ENCODE peak calls at places on chromosome 17, in nine cellular contexts. U is sciatic nerve; Z is cerebellar nuclear complex; Q is activated T-helper 1 cell treated with anti-CD3 and anti-CD28 coated beads, Interleukin-2, amount 50 U/mL, for 16 hours; C is WTC11; G is hippocampal formation; X is NCI-H526; J is A172; B is effector CD4-positive, alpha-beta T cell. N is an unnamed sample.

GRCh38 chr17:42843358-42843934 is 934 bp upstream of the AOC2 start:
- DNase-seq in U (no peak), Z (no peak), Q (no peak), C (peak), G (peak), X (peak), J (peak), B (no peak), N (no peak)

GRCh38 chr17:17994271-17994670 is 21.6 kb downstream of the DRC3 start:
- DNase-seq in U (no peak), Z (no peak), Q (no peak), C (peak), G (no peak), X (peak), J (peak), B (no peak), N (no peak)

GRCh38 chr17:42183741-42184711 is 1.2 kb downstream of the HCRT start:
- DNase-seq in U (peak), Z (peak), Q (peak), C (peak), G (peak), X (peak), J (no peak), B (peak), N (no peak)

GRCh38 chr17:78806451-78806850 is 24.4 kb upstream of the CYTH1 start:
- DNase-seq in U (no peak), Z (no peak), Q (no peak), C (no peak), G (no peak), X (no peak), J (peak), B (peak), N (no peak)

GRCh38 chr17:34378664-34379101 is 15.7 kb upstream of the CCL1 start:
- DNase-seq in U (no peak), Z (no peak), Q (no peak), C (no peak), G (no peak), X (no peak), J (no peak), B (no peak), N (no peak)

GRCh38 chr17:81920612-81921530 is 2.9 kb upstream of the SIRT7 start:
- DNase-seq in U (no peak), Z (no peak), Q (no peak), C (no peak), G (no peak), X (no peak), J (no peak), B (no peak), N (no peak)

GRCh38 chr17:1029196-1029911 is 32.4 kb downstream of the TIMM22 start:
- DNase-seq in U (no peak), Z (no peak), Q (no peak), C (no peak), G (no peak), X (no peak), J (peak), B (no peak), N (no peak)

GRCh38 chr17:36674278-36674650 is 72.9 kb downstream of the MRM1 start:
- DNase-seq in U (no peak), Z (no peak), Q (peak), C (no peak), G (no peak), X (no peak), J (peak), B (peak), N (no peak)